ENCODE peak calls at places on chromosome 19, in nine cellular contexts. L, A, T, F, H, D, S, B and C are unnamed samples.

GRCh38 chr19:32397736-32398135 is 7.8 kb upstream of the DPY19L3 start:
- DNase-seq in L (no peak), A (peak; percentile 90), T (peak; percentile 45), F (no peak), H (peak; percentile 78), D (no peak), S (no peak), B (no peak), C (peak; percentile 61)

GRCh38 chr19:14614099-14614412 is 31.2 kb downstream of the CLEC17A start:
- DNase-seq in L (no peak), A (no peak), T (no peak), F (no peak), H (no peak), D (no peak), S (no peak), B (no peak), C (no peak)

GRCh38 chr19:39557791-39558622 is 18.0 kb upstream of the EID2 start:
- DNase-seq in L (no peak), A (no peak), T (no peak), F (no peak), H (peak; percentile 3), D (no peak), S (no peak), B (no peak), C (peak; percentile 66)

GRCh38 chr19:45154064-45154827 is 6.5 kb downstream of the NKPD1 start:
- DNase-seq in L (no peak), A (peak; percentile 96), T (peak; percentile 73), F (no peak), H (peak; percentile 94), D (no peak), S (no peak), B (no peak), C (no peak)

GRCh38 chr19:53102701-53103140 is 501 bp downstream of the ZNF160 start:
- DNase-seq in L (peak; percentile 64), A (peak; percentile 32), T (peak; percentile 29), F (peak; percentile 28), H (peak; percentile 54), D (peak; percentile 12), S (peak; percentile 69), B (no peak), C (peak; percentile 76)

GRCh38 chr19:19627716-19628498 is at the start of gene LPAR2:
- DNase-seq in L (no peak), A (no peak), T (no peak), F (peak; percentile 81), H (peak; percentile 21), D (peak; percentile 76), S (peak; percentile 96), B (no peak), C (peak; percentile 28)

GRCh38 chr19:15264061-15264932 is 32.0 kb upstream of the EPHX3 start:
- DNase-seq in L (peak; percentile 86), A (peak; percentile 74), T (peak; percentile 64), F (peak; percentile 75), H (peak; percentile 78), D (peak; percentile 60), S (peak; percentile 85), B (peak; percentile 78), C (peak; percentile 86)

GRCh38 chr19:14544047-14544446 is 14.7 kb downstream of the TECR start:
- DNase-seq in L (no peak), A (no peak), T (no peak), F (no peak), H (no peak), D (no peak), S (peak; percentile 16), B (no peak), C (no peak)

GRCh38 chr19:35042954-35043604 is 1.6 kb downstream of the HPN start:
- DNase-seq in L (no peak), A (no peak), T (no peak), F (no peak), H (no peak), D (no peak), S (no peak), B (no peak), C (no peak)

GRCh38 chr19:19404879-19405860 is at the start of gene GATAD2A:
- DNase-seq in L (peak; percentile 97), A (peak; percentile 94), T (peak; percentile 87), F (peak; percentile 92), H (peak; percentile 96), D (peak; percentile 89), S (peak; percentile 98), B (peak; percentile 92), C (peak; percentile 98)

GRCh38 chr19:14450168-14450874 is 17.2 kb downstream of the PKN1 start:
- DNase-seq in L (no peak), A (peak; percentile 63), T (peak; percentile 84), F (peak; percentile 46), H (no peak), D (peak; percentile 36), S (peak; percentile 95), B (no peak), C (peak; percentile 23)

GRCh38 chr19:9878511-9879196 is 43.5 kb downstream of the PIN1 start:
- DNase-seq in L (no peak), A (no peak), T (no peak), F (no peak), H (peak; percentile 76), D (no peak), S (no peak), B (no peak), C (no peak)

GRCh38 chr19:48818234-48818823 is 7.5 kb upstream of the BCAT2 start:
- DNase-seq in L (no peak), A (no peak), T (no peak), F (no peak), H (no peak), D (no peak), S (no peak), B (no peak), C (no peak)

GRCh38 chr19:40598121-40598917 is 2.9 kb upstream of the LTBP4 start:
- DNase-seq in L (peak; percentile 91), A (peak; percentile 82), T (peak; percentile 97), F (peak; percentile 83), H (peak; percentile 88), D (peak; percentile 82), S (peak; percentile 94), B (peak; percentile 88), C (peak; percentile 94)

GRCh38 chr19:53389591-53390377 is 5.2 kb upstream of the ZNF765 start:
- DNase-seq in L (no peak), A (no peak), T (no peak), F (no peak), H (no peak), D (no peak), S (peak; percentile 11), B (no peak), C (no peak)

GRCh38 chr19:58042709-58043340 is 9.0 kb downstream of the ZSCAN1 start:
- DNase-seq in L (no peak), A (no peak), T (no peak), F (no peak), H (no peak), D (no peak), S (no peak), B (no peak), C (no peak)

GRCh38 chr19:54967611-54968010 is 1.4 kb downstream of the NLRP2 start:
- DNase-seq in L (no peak), A (no peak), T (no peak), F (no peak), H (no peak), D (no peak), S (no peak), B (no peak), C (no peak)

GRCh38 chr19:56554272-56554869 is 12.9 kb upstream of the ZNF470 start:
- DNase-seq in L (no peak), A (peak; percentile 15), T (no peak), F (no peak), H (no peak), D (no peak), S (no peak), B (no peak), C (no peak)
- H3K4me3 ChIP-seq in L (no peak overlapping the region), A (no peak overlapping the region), T (no peak overlapping the region), F (no peak overlapping the region), H (no peak overlapping the region), D (peak overlapping the region; percentile 11), S (peak overlapping the region; percentile 14), B (no peak overlapping the region), C (peak overlapping the region; percentile 77)

DNA sequence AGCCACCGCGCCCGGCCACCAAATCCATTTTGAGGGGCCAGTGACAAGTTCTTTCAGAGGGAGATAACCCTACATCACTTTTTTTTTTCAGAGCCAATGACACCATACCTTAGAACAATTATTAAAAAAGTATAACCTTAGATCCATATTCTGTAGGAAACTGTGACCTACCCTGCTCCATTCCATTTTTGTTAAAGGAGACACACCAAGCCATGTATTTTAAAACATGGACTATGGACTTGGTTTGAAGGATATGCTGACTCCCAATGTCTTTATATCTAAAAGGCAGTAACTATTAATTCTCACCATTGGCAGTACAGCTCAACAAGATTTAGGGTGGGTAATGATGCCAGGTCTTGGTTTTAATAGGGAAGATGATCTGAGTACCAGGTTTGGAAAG is 1.1 kb downstream of the GSK3A start:
- DNase-seq in L (no peak), A (no peak), T (no peak), F (no peak), H (no peak), D (no peak), S (no peak), B (no peak), C (no peak)
- H3K4me3 ChIP-seq in L (no peak overlapping the region), A (peak overlapping the region; percentile 90), T (peak overlapping the region; percentile 65), F (peak overlapping the region; percentile 54), H (peak overlapping the region; percentile 96), D (peak overlapping the region; percentile 62), S (peak overlapping the region; percentile 84), B (peak overlapping the region; percentile 73), C (peak overlapping the region; percentile 89)

DNA sequence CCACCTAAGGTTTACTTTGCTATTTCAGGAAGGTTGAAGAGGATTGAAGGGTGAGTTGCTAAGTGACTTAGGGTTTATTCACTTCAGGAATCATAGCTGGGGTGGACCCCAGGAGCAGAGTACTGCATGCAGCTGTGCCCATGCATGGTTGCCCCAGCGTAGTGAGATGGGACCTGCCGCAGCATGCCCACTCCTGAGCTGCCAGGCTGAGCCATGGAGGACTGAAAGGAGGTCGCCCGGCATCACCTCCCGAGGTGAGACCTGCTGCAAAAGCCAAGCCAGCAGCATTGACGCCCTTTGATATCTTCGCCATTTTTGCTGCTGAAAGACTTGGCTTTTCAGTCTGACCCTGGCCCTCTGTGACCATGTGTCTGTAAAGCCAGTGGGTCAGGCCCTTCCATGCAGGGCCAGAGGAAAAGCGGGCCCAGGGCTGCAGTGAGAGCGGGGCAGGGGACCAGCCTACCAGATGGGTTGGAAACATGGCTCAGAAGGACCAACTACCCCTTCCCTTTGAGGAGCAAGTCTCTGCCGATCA is 9.9 kb downstream of the POP4 start:
- DNase-seq in L (no peak), A (no peak), T (no peak), F (no peak), H (no peak), D (no peak), S (no peak), B (no peak), C (no peak)
- H3K4me3 ChIP-seq in L (no peak overlapping the region), A (no peak overlapping the region), T (no peak overlapping the region), F (no peak overlapping the region), H (no peak overlapping the region), D (no peak overlapping the region), S (no peak overlapping the region), B (no peak overlapping the region), C (no peak overlapping the region)

GRCh38 chr19:47097396-47098217 is 16.0 kb downstream of the ZC3H4 start:
- DNase-seq in L (peak; percentile 80), A (peak; percentile 73), T (no peak), F (no peak), H (no peak), D (no peak), S (no peak), B (peak; percentile 74), C (no peak)
- H3K4me3 ChIP-seq in L (no peak overlapping the region), A (no peak overlapping the region), T (no peak overlapping the region), F (no peak overlapping the region), H (no peak overlapping the region), D (no peak overlapping the region), S (no peak overlapping the region), B (peak overlapping the region; percentile 20), C (peak overlapping the region; percentile 68)